ENCODE peak calls at places on chromosome 5, in four cellular contexts. One of them, this sample, is unnamed.

GRCh38 chr5:106292654-106293053 is 1378.1 kb downstream of the EFNA5 start:
- DNase-seq in CD4-positive, alpha-beta T cell: no peak
- DNase-seq in AG09319: no peak
- DNase-seq in NAMALWA: no peak
- DNase-seq in this sample: no peak

GRCh38 chr5:133825631-133826289 is 142.7 kb downstream of the C5orf15 start:
- DNase-seq in NAMALWA: no peak
- DNase-seq in CD4-positive, alpha-beta T cell: no peak
- DNase-seq in AG09319: no peak
- DNase-seq in this sample: no peak

GRCh38 chr5:15598294-15598902 is 98.4 kb downstream of the FBXL7 start:
- DNase-seq in NAMALWA: peak
- DNase-seq in AG09319: no peak
- DNase-seq in CD4-positive, alpha-beta T cell: no peak
- DNase-seq in this sample: no peak

GRCh38 chr5:102545175-102545574 is 46.4 kb upstream of the SLCO6A1 start:
- DNase-seq in CD4-positive, alpha-beta T cell: no peak
- DNase-seq in AG09319: no peak
- DNase-seq in NAMALWA: peak
- DNase-seq in this sample: no peak

GRCh38 chr5:91403404-91403803 is 20.3 kb upstream of the ARRDC3 start:
- DNase-seq in AG09319: peak
- DNase-seq in CD4-positive, alpha-beta T cell: no peak
- DNase-seq in NAMALWA: no peak
- DNase-seq in this sample: no peak

GRCh38 chr5:52342361-52342760 is 445.4 kb upstream of the ITGA1 start:
- DNase-seq in NAMALWA: no peak
- DNase-seq in AG09319: no peak
- DNase-seq in CD4-positive, alpha-beta T cell: no peak
- DNase-seq in this sample: no peak

GRCh38 chr5:171648279-171648774 is 137.3 kb upstream of the SMIM23 start:
- DNase-seq in NAMALWA: no peak
- DNase-seq in CD4-positive, alpha-beta T cell: no peak
- DNase-seq in AG09319: no peak
- DNase-seq in this sample: no peak

GRCh38 chr5:132243366-132243977 is 14.0 kb upstream of the PDLIM4 start:
- DNase-seq in CD4-positive, alpha-beta T cell: no peak
- DNase-seq in NAMALWA: no peak
- DNase-seq in AG09319: no peak
- DNase-seq in this sample: no peak

GRCh38 chr5:151173711-151174611 is 16.4 kb upstream of the ANXA6 start:
- DNase-seq in AG09319: no peak
- DNase-seq in NAMALWA: no peak
- DNase-seq in CD4-positive, alpha-beta T cell: no peak
- DNase-seq in this sample: no peak

GRCh38 chr5:93189707-93190120 is 391.3 kb downstream of the NR2F1-AS1 start:
- DNase-seq in CD4-positive, alpha-beta T cell: no peak
- DNase-seq in AG09319: no peak
- DNase-seq in NAMALWA: no peak
- DNase-seq in this sample: no peak

GRCh38 chr5:112978836-112979235 is 2.2 kb downstream of the DCP2 start:
- DNase-seq in AG09319: no peak
- DNase-seq in CD4-positive, alpha-beta T cell: no peak
- DNase-seq in NAMALWA: peak
- DNase-seq in this sample: no peak

GRCh38 chr5:180126716-180127681 is 55.4 kb upstream of the RNF130 start:
- DNase-seq in AG09319: no peak
- DNase-seq in CD4-positive, alpha-beta T cell: peak
- DNase-seq in NAMALWA: peak
- DNase-seq in this sample: peak

GRCh38 chr5:38758774-38759423 is 86.9 kb upstream of the OSMR start:
- DNase-seq in AG09319: no peak
- DNase-seq in NAMALWA: no peak
- DNase-seq in CD4-positive, alpha-beta T cell: no peak
- DNase-seq in this sample: no peak

GRCh38 chr5:109936091-109936490 is 246.4 kb downstream of the MAN2A1 start:
- DNase-seq in NAMALWA: no peak
- DNase-seq in AG09319: no peak
- DNase-seq in CD4-positive, alpha-beta T cell: no peak
- DNase-seq in this sample: no peak

GRCh38 chr5:175816348-175816747 is 55.0 kb upstream of the CPLX2 start:
- DNase-seq in NAMALWA: no peak
- DNase-seq in CD4-positive, alpha-beta T cell: no peak
- DNase-seq in AG09319: no peak
- DNase-seq in this sample: no peak

GRCh38 chr5:135337064-135337463 is 62.0 kb downstream of the MACROH2A1 start:
- DNase-seq in AG09319: no peak
- DNase-seq in CD4-positive, alpha-beta T cell: no peak
- DNase-seq in NAMALWA: no peak
- DNase-seq in this sample: no peak

GRCh38 chr5:136205061-136205702 is 12.2 kb upstream of the SMIM32 start:
- DNase-seq in CD4-positive, alpha-beta T cell: no peak
- DNase-seq in AG09319: no peak
- DNase-seq in NAMALWA: no peak
- DNase-seq in this sample: no peak

GRCh38 chr5:32038537-32038936 is 135.6 kb downstream of the GOLPH3 start:
- DNase-seq in NAMALWA: no peak
- DNase-seq in CD4-positive, alpha-beta T cell: no peak
- DNase-seq in AG09319: no peak
- DNase-seq in this sample: no peak

GRCh38 chr5:135608761-135609443 is 30.1 kb upstream of the CXCL14 start:
- DNase-seq in NAMALWA: no peak
- DNase-seq in AG09319: no peak
- DNase-seq in CD4-positive, alpha-beta T cell: no peak
- DNase-seq in this sample: no peak

GRCh38 chr5:144284931-144285330 is 114.3 kb downstream of the KCTD16 start:
- DNase-seq in NAMALWA: no peak
- DNase-seq in CD4-positive, alpha-beta T cell: no peak
- DNase-seq in AG09319: no peak
- DNase-seq in this sample: no peak

GRCh38 chr5:9513825-9514224 is 32.0 kb downstream of the SEMA5A start:
- DNase-seq in CD4-positive, alpha-beta T cell: no peak
- DNase-seq in AG09319: no peak
- DNase-seq in NAMALWA: no peak
- DNase-seq in this sample: no peak

GRCh38 chr5:176695073-176695472 is 47.8 kb downstream of the TSPAN17 start:
- DNase-seq in AG09319: no peak
- DNase-seq in CD4-positive, alpha-beta T cell: no peak
- DNase-seq in NAMALWA: no peak
- DNase-seq in this sample: no peak

GRCh38 chr5:153756540-153756939 is 266.1 kb downstream of the GRIA1 start:
- DNase-seq in CD4-positive, alpha-beta T cell: no peak
- DNase-seq in NAMALWA: no peak
- DNase-seq in AG09319: no peak
- DNase-seq in this sample: no peak

GRCh38 chr5:57082441-57083067 is 91.3 kb upstream of the GPBP1 start:
- DNase-seq in NAMALWA: peak
- DNase-seq in CD4-positive, alpha-beta T cell: no peak
- DNase-seq in AG09319: no peak
- DNase-seq in this sample: no peak

GRCh38 chr5:173213236-173213933 is 21.6 kb downstream of the NKX2-5 start:
- DNase-seq in AG09319: no peak
- DNase-seq in CD4-positive, alpha-beta T cell: no peak
- DNase-seq in NAMALWA: no peak
- DNase-seq in this sample: no peak

GRCh38 chr5:149134778-149135169 is 6.5 kb upstream of the ABLIM3 start:
- DNase-seq in CD4-positive, alpha-beta T cell: no peak
- DNase-seq in NAMALWA: no peak
- DNase-seq in AG09319: no peak
- DNase-seq in this sample: no peak

GRCh38 chr5:135497971-135498661 is 37.6 kb downstream of the NEUROG1 start:
- DNase-seq in NAMALWA: no peak
- DNase-seq in CD4-positive, alpha-beta T cell: no peak
- DNase-seq in AG09319: no peak
- DNase-seq in this sample: no peak

GRCh38 chr5:145429170-145429569 is 406.0 kb downstream of the PRELID2 start:
- DNase-seq in CD4-positive, alpha-beta T cell: no peak
- DNase-seq in AG09319: no peak
- DNase-seq in NAMALWA: no peak
- DNase-seq in this sample: no peak

GRCh38 chr5:172137046-172137445 is 51.0 kb downstream of the STK10 start:
- DNase-seq in CD4-positive, alpha-beta T cell: no peak
- DNase-seq in NAMALWA: no peak
- DNase-seq in AG09319: no peak
- DNase-seq in this sample: no peak

GRCh38 chr5:96463106-96463505 is 30.1 kb upstream of the PCSK1 start:
- DNase-seq in AG09319: no peak
- DNase-seq in NAMALWA: no peak
- DNase-seq in CD4-positive, alpha-beta T cell: no peak
- DNase-seq in this sample: no peak

GRCh38 chr5:151248651-151249050 is 4.3 kb upstream of the GM2A start:
- DNase-seq in AG09319: no peak
- DNase-seq in CD4-positive, alpha-beta T cell: no peak
- DNase-seq in NAMALWA: no peak
- DNase-seq in this sample: no peak

GRCh38 chr5:72531496-72532190 is 24.4 kb upstream of the ZNF366 start:
- DNase-seq in CD4-positive, alpha-beta T cell: no peak
- DNase-seq in NAMALWA: no peak
- DNase-seq in AG09319: no peak
- DNase-seq in this sample: no peak

GRCh38 chr5:111384220-111384619 is 128.1 kb downstream of the STARD4 start:
- DNase-seq in NAMALWA: no peak
- DNase-seq in AG09319: no peak
- DNase-seq in CD4-positive, alpha-beta T cell: no peak
- DNase-seq in this sample: no peak

GRCh38 chr5:169408735-169409134 is 107.8 kb upstream of the SLIT3 start:
- DNase-seq in NAMALWA: no peak
- DNase-seq in CD4-positive, alpha-beta T cell: no peak
- DNase-seq in AG09319: no peak
- DNase-seq in this sample: no peak

This sample was measured in mesothelial cell of epicardium.